ENCODE peak calls at places on chromosomes 1 and 21, in four cellular contexts. P is sigmoid colon, M is H1, T is vagina. E is an unnamed sample.

GRCh38 chr1:12170263-12170671 is 3.5 kb downstream of the TNFRSF1B start:
- DNase-seq in P (no peak), M (no peak), T (no peak), E (peak)

GRCh38 chr1:93591833-93592635 is 89.6 kb downstream of the BCAR3 start:
- DNase-seq in M (no peak), T (no peak), P (peak), E (peak)

GRCh38 chr1:153444078-153444477 is 16.4 kb downstream of the S100A7 start:
- DNase-seq in M (no peak), T (no peak), P (no peak), E (no peak)

GRCh38 chr1:67688526-67689219 is 3.7 kb downstream of the GADD45A start:
- DNase-seq in M (no peak), T (no peak), P (no peak), E (no peak)

GRCh38 chr1:16122916-16123315 is 33.0 kb downstream of the EPHA2 start:
- DNase-seq in P (peak), T (no peak), M (no peak), E (no peak)

GRCh38 chr1:189424746-189425331 is 1052.8 kb downstream of the BRINP3 start:
- DNase-seq in T (no peak), P (no peak), M (no peak), E (no peak)

GRCh38 chr1:55244476-55245109 is 29.4 kb upstream of the USP24 start:
- DNase-seq in P (no peak), T (no peak), M (no peak), E (no peak)

GRCh38 chr1:116777831-116778830 is 23.9 kb downstream of the CD2 start:
- DNase-seq in T (no peak), P (no peak), M (no peak), E (no peak)

GRCh38 chr1:20160034-20160433 is 20.9 kb downstream of the PLA2G2F start:
- DNase-seq in P (no peak), M (no peak), T (no peak), E (no peak)

GRCh38 chr1:233005703-233006102 is 55.3 kb downstream of the NTPCR start:
- DNase-seq in M (no peak), T (no peak), P (no peak), E (no peak)

GRCh38 chr1:3602375-3602774 is 8.9 kb downstream of the MEGF6 start:
- DNase-seq in P (no peak), M (no peak), T (no peak), E (no peak)

GRCh38 chr21:42041711-42042110 is 29.4 kb upstream of the UMODL1 start:
- DNase-seq in M (no peak), T (no peak), P (no peak), E (no peak)

GRCh38 chr1:84365225-84366221 is 32.8 kb upstream of the DNASE2B start:
- DNase-seq in M (no peak), T (no peak), P (no peak), E (no peak)

GRCh38 chr1:232445361-232446106 is 184.4 kb downstream of the SIPA1L2 start:
- DNase-seq in T (no peak), P (no peak), M (no peak), E (no peak)

GRCh38 chr1:76494807-76495206 is 372.5 kb upstream of the ST6GALNAC5 start:
- DNase-seq in P (no peak), T (no peak), M (no peak), E (no peak)

GRCh38 chr1:218673170-218673569 is 328.0 kb downstream of the TGFB2 start:
- DNase-seq in M (no peak), P (no peak), T (no peak), E (no peak)

GRCh38 chr1:52590275-52590674 is 11.9 kb upstream of the GPX7 start:
- DNase-seq in T (no peak), P (no peak), M (no peak), E (no peak)

GRCh38 chr1:62436039-62436465 is 797 bp upstream of the USP1 start:
- DNase-seq in M (no peak), P (no peak), T (no peak), E (peak)

GRCh38 chr1:208418667-208419066 is 174.5 kb upstream of the PLXNA2 start:
- DNase-seq in P (no peak), M (no peak), T (no peak), E (no peak)

GRCh38 chr1:156754219-156754618 is 2.7 kb upstream of the HDGF start:
- DNase-seq in M (no peak), T (no peak), P (no peak), E (no peak)

GRCh38 chr1:241598234-241598633 is 41.9 kb downstream of the CHML start:
- DNase-seq in T (no peak), M (no peak), P (no peak), E (no peak)

GRCh38 chr1:7916431-7916830 is 24.2 kb downstream of the TNFRSF9 start:
- DNase-seq in P (no peak), T (no peak), M (no peak), E (no peak)

GRCh38 chr1:22121421-22121911 is 21.4 kb downstream of the WNT4 start:
- DNase-seq in P (no peak), T (no peak), M (no peak), E (no peak)

GRCh38 chr1:40595623-40596022 is 64.2 kb downstream of the ZNF684 start:
- DNase-seq in T (no peak), M (no peak), P (no peak), E (no peak)

GRCh38 chr1:177927021-177927596 is 42.7 kb downstream of the SEC16B start:
- DNase-seq in P (no peak), T (no peak), M (no peak), E (no peak)

GRCh38 chr1:116769050-116769449 is 14.8 kb downstream of the CD2 start:
- DNase-seq in P (no peak), T (no peak), M (no peak), E (no peak)

GRCh38 chr1:39196244-39197215 is 8.0 kb upstream of the MACF1 start:
- DNase-seq in P (no peak), M (no peak), T (no peak), E (no peak)

GRCh38 chr1:240980342-240980741 is 368.4 kb upstream of the GREM2 start:
- DNase-seq in M (no peak), T (no peak), P (no peak), E (no peak)

GRCh38 chr1:21703318-21703963 is 34.3 kb upstream of the RAP1GAP start:
- DNase-seq in M (no peak), T (no peak), P (no peak), E (no peak)

GRCh38 chr21:42360317-42360716 is 6.0 kb downstream of the TFF1 start:
- DNase-seq in T (no peak), P (no peak), M (no peak), E (no peak)

GRCh38 chr1:69263982-69264381 is 303.7 kb upstream of the LRRC7 start:
- DNase-seq in T (no peak), M (no peak), P (no peak), E (no peak)

GRCh38 chr1:85495556-85495955 is 30.6 kb upstream of the DDAH1 start:
- DNase-seq in P (no peak), T (no peak), M (no peak), E (peak)

GRCh38 chr1:205073511-205073910 is 10.7 kb downstream of the TMEM81 start:
- DNase-seq in M (no peak), T (peak), P (no peak), E (no peak)

GRCh38 chr1:11198257-11198656 is 9.1 kb downstream of the ANGPTL7 start:
- DNase-seq in T (no peak), M (no peak), P (no peak), E (no peak)

GRCh38 chr1:3609769-3610157 is 1.5 kb downstream of the MEGF6 start:
- DNase-seq in M (no peak), T (no peak), P (no peak), E (no peak)

GRCh38 chr1:209652121-209652742 is at the start of gene LAMB3:
- DNase-seq in P (no peak), M (no peak), T (no peak), E (peak)

GRCh38 chr1:86854352-86854751 is 59.6 kb downstream of the SELENOF start:
- DNase-seq in M (no peak), T (no peak), P (no peak), E (no peak)

DNA sequence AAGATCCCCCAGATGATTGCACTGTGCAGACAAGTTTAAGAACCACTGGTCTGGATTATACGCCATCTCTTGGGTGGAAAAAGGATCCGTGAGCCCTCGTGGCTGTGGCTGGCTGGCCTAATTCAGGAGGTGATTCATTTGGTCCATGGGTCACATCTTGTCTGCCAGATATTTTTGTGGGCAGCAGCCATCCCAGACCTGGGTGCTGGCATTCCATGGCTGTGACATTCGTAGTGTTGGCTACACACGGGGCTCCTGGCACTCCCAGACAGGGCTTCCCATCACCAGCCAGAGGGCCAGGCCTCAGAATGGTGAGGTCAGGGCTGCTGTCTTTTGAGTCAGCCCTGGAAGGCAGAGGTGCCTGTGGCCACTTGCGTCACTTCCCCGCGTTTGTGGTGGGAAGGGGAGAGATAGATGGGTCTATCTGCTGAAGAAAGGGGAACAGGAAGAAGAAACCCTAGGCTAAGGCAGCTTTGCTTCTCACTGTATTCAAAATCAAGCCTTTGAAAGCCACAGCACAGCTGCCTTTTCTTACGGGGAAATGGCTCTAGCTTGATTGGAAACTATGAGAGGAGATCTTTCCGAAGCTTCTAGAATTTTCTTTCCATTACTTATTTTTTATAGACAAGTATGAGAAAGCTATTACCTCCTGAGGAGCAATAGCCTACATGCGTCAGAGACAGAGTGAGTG is 32.4 kb downstream of the EIF2D start:
- DNase-seq in P (peak), M (no peak), T (no peak), E (peak)
- TF ChIP-seq POLR2AphosphoS5 in P (no peak), M (no peak), T (peak), E (peak)

GRCh38 chr1:28886731-28887417 is 27.5 kb upstream of the EPB41 start:
- DNase-seq in M (peak), P (peak), T (no peak), E (peak)
- TF ChIP-seq POLR2AphosphoS5 in M (no peak), P (peak), T (peak), E (peak)

GRCh38 chr1:203463469-203464062 is 12.0 kb upstream of the PRELP start:
- DNase-seq in T (no peak), P (no peak), M (no peak), E (no peak)

GRCh38 chr1:203464226-203464625 is 11.4 kb upstream of the PRELP start:
- DNase-seq in T (no peak), P (no peak), M (no peak), E (no peak)

GRCh38 chr1:203465943-203466342 is 9.7 kb upstream of the PRELP start:
- DNase-seq in M (no peak), T (no peak), P (peak), E (no peak)

GRCh38 chr1:203464743-203465142 is 10.9 kb upstream of the PRELP start:
- DNase-seq in M (no peak), P (peak), T (no peak), E (no peak)

GRCh38 chr1:203465146-203465798 is 10.3 kb upstream of the PRELP start:
- DNase-seq in P (peak), M (no peak), T (no peak), E (no peak)
- TF ChIP-seq POLR2AphosphoS5 in P (peak), M (no peak), T (peak), E (peak)

GRCh38 chr1:9065213-9065751 is 4.2 kb downstream of the SLC2A5 start:
- DNase-seq in P (no peak), T (no peak), M (no peak), E (no peak)

GRCh38 chr1:9069324-9070100 is at the start of gene SLC2A5:
- DNase-seq in T (no peak), P (peak), M (no peak), E (no peak)

GRCh38 chr1:9070421-9071015 is 1.1 kb upstream of the SLC2A5 start:
- DNase-seq in T (no peak), M (no peak), P (no peak), E (no peak)

GRCh38 chr1:9068971-9069323 is 488 bp downstream of the SLC2A5 start:
- DNase-seq in P (no peak), M (no peak), T (no peak), E (no peak)

GRCh38 chr1:9066945-9067807 is 2.3 kb downstream of the SLC2A5 start:
- DNase-seq in T (no peak), M (no peak), P (peak), E (no peak)
- TF ChIP-seq POLR2AphosphoS5 in T (peak), M (no peak), P (no peak), E (no peak)

E was measured in stomach.